ENCODE peak calls at places on chromosome 9, in four cellular contexts. O, W, G and V are unnamed samples. For H3K4me1, the result is how much of the 10 kb centered on the place peaks cover.

GRCh38 chr9:126131066-126132010 is 195.3 kb upstream of the MVB12B start:
- DNase-seq in O (no peak), W (no peak), G (no peak), V (no peak)

GRCh38 chr9:98563997-98564396 is 144.7 kb downstream of the GABBR2 start:
- DNase-seq in O (no peak), W (no peak), G (no peak), V (no peak)

GRCh38 chr9:115717711-115718173 is 435.8 kb upstream of the PAPPA start:
- DNase-seq in O (no peak), W (no peak), G (no peak), V (no peak)

GRCh38 chr9:135971892-135972291 is 10.7 kb upstream of the UBAC1 start:
- DNase-seq in O (no peak), W (peak), G (no peak), V (peak)

GRCh38 chr9:35688558-35689350 is 971 bp downstream of the TPM2 start:
- DNase-seq in O (no peak), W (no peak), G (no peak), V (peak)

GRCh38 chr9:91117959-91118651 is 243.6 kb downstream of the AUH start:
- DNase-seq in O (peak), W (no peak), G (peak), V (no peak)

GRCh38 chr9:4318741-4319140 is 18.9 kb upstream of the GLIS3 start:
- DNase-seq in O (no peak), W (no peak), G (no peak), V (no peak)

GRCh38 chr9:129929467-129930125 is 94.3 kb downstream of the USP20 start:
- DNase-seq in O (no peak), W (no peak), G (no peak), V (peak)

GRCh38 chr9:86557063-86557766 is 203.0 kb upstream of the TUT7 start:
- DNase-seq in O (no peak), W (no peak), G (no peak), V (peak)

GRCh38 chr9:78294290-78295176 is 2.4 kb upstream of the PSAT1 start:
- DNase-seq in O (no peak), W (no peak), G (no peak), V (no peak)

GRCh38 chr9:17402309-17402708 is 176.6 kb upstream of the SH3GL2 start:
- DNase-seq in O (no peak), W (no peak), G (no peak), V (no peak)

GRCh38 chr9:92947268-92948031 is at the start of gene FGD3:
- DNase-seq in O (peak), W (peak), G (no peak), V (no peak)

GRCh38 chr9:37395663-37396062 is 26.8 kb upstream of the GRHPR start:
- DNase-seq in O (no peak), W (no peak), G (no peak), V (no peak)

GRCh38 chr9:6788175-6789016 is 30.6 kb downstream of the KDM4C start:
- DNase-seq in O (no peak), W (peak), G (no peak), V (peak)

GRCh38 chr9:114375386-114375785 is 12.4 kb downstream of the AKNA start:
- DNase-seq in O (no peak), W (no peak), G (no peak), V (no peak)

GRCh38 chr9:114376586-114376985 is 11.2 kb downstream of the AKNA start:
- DNase-seq in O (no peak), W (no peak), G (no peak), V (no peak)

GRCh38 chr9:114373960-114374730 is 13.6 kb downstream of the AKNA start:
- DNase-seq in O (no peak), W (no peak), G (no peak), V (no peak)

GRCh38 chr9:114372971-114373591 is 14.7 kb downstream of the AKNA start:
- DNase-seq in O (peak), W (no peak), G (peak), V (no peak)

GRCh38 chr9:114374936-114375335 is 12.8 kb downstream of the AKNA start:
- DNase-seq in O (no peak), W (no peak), G (no peak), V (no peak)
- TF ChIP-seq CTCF in O (no peak), W (no peak), G (no peak), V (no peak)

DNA sequence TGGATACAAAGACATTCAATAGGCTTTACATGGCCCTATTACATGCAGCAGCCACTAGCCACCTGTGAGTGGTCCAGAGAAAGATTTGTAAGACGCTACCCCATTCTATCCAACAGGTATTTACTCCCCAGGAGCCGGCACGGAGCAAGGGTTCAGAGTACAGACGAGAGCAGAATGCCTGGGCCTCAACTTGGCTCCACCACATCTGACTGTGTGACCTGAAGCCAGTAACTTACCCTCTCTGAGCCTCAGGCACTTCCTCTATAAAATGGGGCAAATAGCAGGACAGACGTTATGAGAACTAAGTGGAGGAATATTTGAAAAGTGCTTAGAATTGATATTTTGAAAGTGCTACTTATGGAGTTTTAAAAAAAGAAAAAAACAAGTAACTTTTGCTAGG is 100.0 kb downstream of the TLE1 start:
- DNase-seq in O (no peak), W (no peak), G (no peak), V (no peak)
- H3K4me1 ChIP-seq in O (under half), W (under half), G (under half), V (under half)

GRCh38 chr9:133690111-133690561 is 48.0 kb downstream of the SARDH start:
- DNase-seq in O (peak), W (no peak), G (peak), V (no peak)
- TF ChIP-seq CTCF in O (no peak), W (no peak), G (no peak), V (no peak)

GRCh38 chr9:131650254-131650653 is 89.6 kb downstream of the RAPGEF1 start:
- DNase-seq in O (no peak), W (no peak), G (no peak), V (peak)
- H3K4me1 ChIP-seq in O (half or more), W (under half), G (under half), V (under half)